ENCODE peak calls at places on chromosomes 11 and 22, in four cellular contexts. P is left cardiac atrium; V is SW480; I is activated CD4-positive, alpha-beta T cell treated with anti-CD3 and anti-CD28 coated beads, Interleukin-2, amount 50 U/mL, for 4 hours. W is an unnamed sample.

GRCh38 chr11:17352925-17353227 is 1.3 kb downstream of the NCR3LG1 start:
- DNase-seq in V (peak), I (peak), P (peak), W (peak)

GRCh38 chr11:66343176-66343575 is 1.7 kb downstream of the BRMS1 start:
- DNase-seq in I (no peak), V (no peak), P (no peak), W (no peak)

GRCh38 chr11:64084962-64085710 is 49.4 kb downstream of the FLRT1 start:
- DNase-seq in V (peak), I (no peak), P (no peak), W (no peak)

GRCh38 chr11:3891751-3892150 is 36.3 kb downstream of the STIM1 start:
- DNase-seq in P (no peak), V (no peak), I (no peak), W (no peak)

GRCh38 chr11:35357893-35358292 is 61.5 kb downstream of the SLC1A2 start:
- DNase-seq in P (no peak), I (no peak), V (no peak), W (no peak)

GRCh38 chr11:111725621-111726020 is 40.6 kb downstream of the PPP2R1B start:
- DNase-seq in V (no peak), P (no peak), I (no peak), W (no peak)

GRCh38 chr22:31496735-31497146 is 405 bp downstream of the SFI1 start:
- DNase-seq in I (peak), P (peak), V (no peak), W (no peak)

GRCh38 chr11:69540118-69541000 is 58.9 kb downstream of the LINC01488 start:
- DNase-seq in V (peak), I (no peak), P (peak), W (peak)

W was measured in left ventricle myocardium inferior.